ENCODE peak calls at places on chromosomes 2 and 18, in nine cellular contexts. N, S, Q, E, B, P, F, A and I are unnamed samples. For H3K4me1, the result is how much of the 10 kb centered on the place peaks cover.

GRCh38 chr2:25151718-25152117 is 16.7 kb downstream of the POMC start:
- DNase-seq in N (no peak), S (no peak), Q (no peak), E (no peak), B (no peak), P (no peak), F (no peak), A (no peak), I (no peak)

GRCh38 chr2:189253841-189254240 is 74.3 kb upstream of the COL5A2 start:
- DNase-seq in N (no peak), S (no peak), Q (no peak), E (no peak), B (no peak), P (no peak), F (no peak), A (no peak), I (no peak)

GRCh38 chr2:26483957-26484565 is 6.1 kb upstream of the OTOF start:
- DNase-seq in N (no peak), S (no peak), Q (no peak), E (no peak), B (peak), P (no peak), F (no peak), A (no peak), I (no peak)

GRCh38 chr2:10148268-10148667 is 25.7 kb downstream of the RRM2 start:
- DNase-seq in N (no peak), S (no peak), Q (no peak), E (no peak), B (no peak), P (no peak), F (no peak), A (no peak), I (no peak)

GRCh38 chr2:226477221-226478120 is 322.1 kb downstream of the IRS1 start:
- DNase-seq in N (no peak), S (no peak), Q (no peak), E (peak), B (no peak), P (peak), F (no peak), A (peak), I (no peak)

GRCh38 chr2:70371753-70372152 is 69.9 kb upstream of the FAM136A start:
- DNase-seq in N (no peak), S (no peak), Q (no peak), E (peak), B (no peak), P (no peak), F (no peak), A (no peak), I (no peak)

GRCh38 chr2:227822416-227823003 is 8.9 kb downstream of the CCL20 start:
- DNase-seq in N (no peak), S (no peak), Q (no peak), E (no peak), B (no peak), P (no peak), F (no peak), A (no peak), I (no peak)

GRCh38 chr2:16398487-16399043 is 267.1 kb downstream of the CYRIA start:
- DNase-seq in N (no peak), S (no peak), Q (no peak), E (no peak), B (no peak), P (no peak), F (no peak), A (no peak), I (no peak)

GRCh38 chr2:240024766-240025165 is 376 bp downstream of the NDUFA10 start:
- DNase-seq in N (no peak), S (no peak), Q (no peak), E (no peak), B (no peak), P (no peak), F (peak), A (no peak), I (no peak)

GRCh38 chr2:175004980-175005832 is at the start of gene CHN1:
- DNase-seq in N (peak), S (peak), Q (no peak), E (peak), B (peak), P (peak), F (peak), A (peak), I (peak)

GRCh38 chr2:201886504-201886903 is 80.2 kb downstream of the CDK15 start:
- DNase-seq in N (no peak), S (no peak), Q (no peak), E (peak), B (no peak), P (no peak), F (peak), A (no peak), I (no peak)

GRCh38 chr18:54774971-54775665 is 53.2 kb upstream of the RAB27B start:
- DNase-seq in N (no peak), S (no peak), Q (no peak), E (peak), B (no peak), P (no peak), F (no peak), A (no peak), I (no peak)

GRCh38 chr2:96156011-96156820 is 11.0 kb upstream of the DUSP2 start:
- DNase-seq in N (no peak), S (no peak), Q (peak), E (no peak), B (no peak), P (no peak), F (no peak), A (no peak), I (no peak)
- H3K4me3 ChIP-seq in N (no peak), S (no peak), Q (no peak), E (no peak), B (no peak), P (no peak), F (no peak), A (no peak), I (no peak)

DNA sequence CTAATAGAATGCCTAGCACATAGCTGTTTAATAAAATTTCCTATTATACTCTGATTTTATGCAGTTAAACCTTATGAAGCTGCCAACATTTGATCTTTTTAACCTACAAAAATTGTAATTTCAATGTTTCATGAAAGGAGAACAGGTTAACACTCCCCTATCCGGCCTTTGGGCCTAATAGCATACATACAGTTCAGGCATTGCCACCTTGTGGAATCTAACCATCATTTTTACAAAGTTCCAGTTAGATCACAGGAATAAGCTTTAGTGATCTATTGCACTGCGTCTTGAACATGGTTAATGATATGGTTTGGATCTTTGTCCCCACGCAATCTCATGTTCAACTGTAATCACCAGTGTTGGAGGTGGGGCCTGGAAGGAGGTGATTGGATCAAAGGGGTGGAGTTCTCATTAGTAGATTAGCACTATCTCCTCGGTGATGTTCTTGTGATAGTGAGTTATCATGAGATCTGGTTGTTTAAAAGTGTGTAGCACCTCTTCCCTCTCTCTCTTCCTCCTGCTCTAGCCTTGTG is 58.2 kb upstream of the NEUROD1 start:
- DNase-seq in N (no peak), S (no peak), Q (no peak), E (no peak), B (no peak), P (no peak), F (no peak), A (no peak), I (no peak)
- H3K4me1 ChIP-seq in N (under half), S (under half), Q (under half), E (under half), B (under half), P (under half), F (under half), A (under half), I (under half)

GRCh38 chr2:207529330-207530159 is at the start of gene CREB1:
- DNase-seq in N (peak), S (peak), Q (peak), E (peak), B (peak), P (peak), F (peak), A (peak), I (peak)
- TF ChIP-seq POLR2A in N (peak), S (peak), Q (peak), E (peak), B (peak), P (peak), F (peak), A (peak), I (peak)

GRCh38 chr2:163375070-163375469 is 360.7 kb downstream of the FIGN start:
- DNase-seq in N (no peak), S (no peak), Q (no peak), E (no peak), B (no peak), P (no peak), F (no peak), A (no peak), I (no peak)
- H3K4me3 ChIP-seq in N (no peak), S (no peak), Q (no peak), E (no peak), B (no peak), P (no peak), F (no peak), A (no peak), I (no peak)

DNA sequence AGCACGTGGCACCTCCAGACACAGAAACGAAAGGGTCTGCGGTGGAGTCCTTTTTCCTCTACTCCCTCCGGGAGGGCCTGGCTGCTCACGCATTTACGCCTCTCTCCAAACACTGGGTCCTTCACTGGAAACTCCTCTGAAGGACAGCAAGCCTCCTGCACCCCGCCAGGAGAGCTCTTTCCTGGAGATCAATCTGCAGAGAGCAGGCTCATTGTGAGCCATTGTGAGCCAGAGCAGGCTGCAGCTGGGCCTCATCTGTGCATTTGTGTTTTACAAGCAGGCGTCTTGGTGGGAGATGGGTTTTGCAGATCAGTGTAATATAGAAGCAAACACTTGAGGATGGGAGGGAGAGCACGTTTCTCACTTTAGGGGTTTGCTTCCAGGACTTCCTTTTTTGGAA is 163.3 kb downstream of the GLI2 start:
- DNase-seq in N (no peak), S (no peak), Q (no peak), E (no peak), B (no peak), P (no peak), F (no peak), A (no peak), I (no peak)
- H3K4me1 ChIP-seq in N (under half), S (under half), Q (under half), E (under half), B (under half), P (under half), F (under half), A (under half), I (under half)